ENCODE peak calls at places on chromosomes 5 and 9, in eight cellular contexts. O is glutamatergic neuron, B is cardiac muscle cell, M is choroid plexus epithelial cell, A is A549, P is upper lobe of left lung, D is endothelial cell, L is fibroblast of lung. T is an unnamed sample.

GRCh38 chr9:265209-265900 is 50.7 kb downstream of the DOCK8 start:
- DNase-seq in O (no peak), B (no peak), M (no peak), A (no peak), P (no peak), D (no peak), L (no peak), T (no peak)

GRCh38 chr5:111158105-111158744 is 66.0 kb upstream of the CAMK4 start:
- DNase-seq in O (peak), B (peak), M (peak), A (peak), P (peak), D (peak), L (peak), T (peak)

GRCh38 chr5:138498381-138498780 is 33.1 kb downstream of the EGR1 start:
- DNase-seq in O (no peak), B (no peak), M (peak), A (no peak), P (no peak), D (no peak), L (no peak), T (no peak)

GRCh38 chr5:100827481-100827889 is 75.6 kb downstream of the ST8SIA4 start:
- DNase-seq in O (no peak), B (no peak), M (peak), A (peak), P (no peak), D (no peak), L (peak), T (no peak)

GRCh38 chr9:80191108-80191507 is 619.3 kb downstream of the TLE4 start:
- DNase-seq in O (no peak), B (no peak), M (peak), A (no peak), P (no peak), D (no peak), L (no peak), T (no peak)

GRCh38 chr5:14806452-14806851 is 65.1 kb downstream of the ANKH start:
- DNase-seq in O (no peak), B (no peak), M (peak), A (no peak), P (no peak), D (no peak), L (peak), T (peak)

GRCh38 chr5:137496919-137497318 is 2.2 kb downstream of the SPOCK1 start:
- DNase-seq in O (no peak), B (no peak), M (no peak), A (no peak), P (no peak), D (no peak), L (no peak), T (no peak)

GRCh38 chr9:33498387-33498786 is 24.7 kb upstream of the NOL6 start:
- DNase-seq in O (no peak), B (no peak), M (peak), A (no peak), P (no peak), D (no peak), L (peak), T (no peak)

GRCh38 chr5:96690906-96691305 is 28.7 kb downstream of the CAST start:
- DNase-seq in O (no peak), B (no peak), M (no peak), A (no peak), P (no peak), D (no peak), L (no peak), T (no peak)

GRCh38 chr9:91725651-91726050 is 224.4 kb downstream of the ROR2 start:
- DNase-seq in O (no peak), B (no peak), M (no peak), A (no peak), P (no peak), D (no peak), L (no peak), T (no peak)

GRCh38 chr5:444226-444625 is 1.2 kb downstream of the EXOC3 start:
- DNase-seq in O (no peak), B (no peak), M (no peak), A (no peak), P (peak), D (no peak), L (no peak), T (no peak)

GRCh38 chr5:17018871-17019270 is 82.8 kb upstream of the MYO10 start:
- DNase-seq in O (no peak), B (no peak), M (no peak), A (no peak), P (no peak), D (no peak), L (no peak), T (no peak)

GRCh38 chr5:17012289-17012688 is 76.2 kb upstream of the MYO10 start:
- DNase-seq in O (no peak), B (no peak), M (no peak), A (peak), P (no peak), D (no peak), L (no peak), T (no peak)

GRCh38 chr5:17019324-17019723 is 83.2 kb upstream of the MYO10 start:
- DNase-seq in O (no peak), B (no peak), M (peak), A (no peak), P (no peak), D (no peak), L (peak), T (peak)

DNA sequence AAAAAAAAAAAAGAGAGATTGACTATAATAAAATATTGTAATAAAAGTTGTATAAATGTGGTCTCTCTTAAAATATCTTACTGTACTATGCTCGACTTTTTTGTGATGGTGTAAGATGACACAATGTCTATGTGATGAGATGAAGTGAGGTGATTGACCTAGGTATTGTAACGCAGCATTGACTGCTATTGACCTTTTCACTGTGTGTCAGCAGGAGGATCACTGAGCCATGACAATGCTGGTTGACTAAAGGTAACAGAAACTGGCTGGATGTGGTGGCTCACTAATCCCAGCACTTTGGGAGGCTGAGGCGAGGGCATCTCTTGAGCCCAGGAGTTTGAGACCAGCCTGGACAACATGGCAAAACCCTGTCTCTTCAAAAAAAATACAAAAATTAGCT is 78.6 kb upstream of the MYO10 start:
- DNase-seq in O (no peak), B (no peak), M (no peak), A (no peak), P (no peak), D (no peak), L (no peak), T (no peak)
- TF ChIP-seq CTCF in O (no peak), B (no peak), M (no peak), A (no peak), P (no peak), D (no peak), L (no peak), T (no peak)

GRCh38 chr9:93967020-93967803 is 12.1 kb upstream of the BARX1 start:
- DNase-seq in O (no peak), B (no peak), M (no peak), A (no peak), P (no peak), D (no peak), L (no peak), T (no peak)

GRCh38 chr9:93963969-93964368 is 8.8 kb upstream of the BARX1 start:
- DNase-seq in O (no peak), B (no peak), M (peak), A (no peak), P (peak), D (no peak), L (no peak), T (no peak)

GRCh38 chr9:93968451-93969327 is 13.5 kb upstream of the BARX1 start:
- DNase-seq in O (no peak), B (no peak), M (peak), A (no peak), P (no peak), D (no peak), L (peak), T (no peak)

GRCh38 chr9:93964685-93965084 is 9.5 kb upstream of the BARX1 start:
- DNase-seq in O (no peak), B (no peak), M (no peak), A (no peak), P (peak), D (no peak), L (no peak), T (no peak)

DNA sequence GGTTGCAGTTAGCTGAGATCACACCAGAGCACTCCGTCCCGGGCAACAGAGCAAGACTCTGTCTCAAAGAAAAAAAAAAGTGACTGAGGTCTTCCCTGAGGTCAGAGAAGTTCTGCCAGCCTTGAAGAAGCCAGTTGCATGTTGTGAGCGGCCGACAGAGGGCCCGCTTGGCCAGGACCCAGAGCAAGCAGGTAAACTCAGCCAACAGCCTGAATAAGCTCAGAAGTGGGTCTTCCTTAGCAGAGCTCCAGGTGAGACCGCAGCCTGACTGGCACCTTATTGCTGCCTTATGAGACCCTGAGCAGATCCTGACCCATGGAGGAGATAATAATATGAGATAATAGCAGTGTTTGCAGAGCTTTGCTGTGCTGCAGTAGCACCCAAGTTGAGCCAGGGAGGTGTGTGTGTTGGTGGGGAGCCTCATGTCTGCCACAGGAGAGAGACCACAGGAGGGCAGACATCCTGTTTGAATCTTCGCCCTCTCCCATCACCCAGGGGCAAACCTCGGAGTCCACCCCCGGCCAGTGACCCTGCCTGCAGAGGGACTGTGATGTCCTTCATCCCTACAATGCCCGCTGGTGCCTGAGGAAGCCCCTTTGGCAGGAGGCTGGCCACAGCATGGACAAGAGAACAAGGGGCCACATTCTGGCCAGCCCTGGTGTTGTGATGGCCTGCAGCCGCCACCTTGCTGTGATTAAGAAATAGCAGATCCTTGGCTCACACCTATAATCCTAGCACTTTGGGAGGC is 10.8 kb upstream of the BARX1 start:
- DNase-seq in O (no peak), B (no peak), M (no peak), A (no peak), P (peak), D (no peak), L (no peak), T (no peak)
- TF ChIP-seq CTCF in O (no peak), B (no peak), M (peak), A (no peak), P (no peak), D (no peak), L (no peak), T (peak)

GRCh38 chr5:142170254-142170953 is 61.8 kb downstream of the NDFIP1 start:
- DNase-seq in O (no peak), B (no peak), M (no peak), A (no peak), P (no peak), D (no peak), L (no peak), T (no peak)

GRCh38 chr5:142167458-142167857 is 58.9 kb downstream of the NDFIP1 start:
- DNase-seq in O (no peak), B (no peak), M (peak), A (peak), P (no peak), D (no peak), L (no peak), T (no peak)

GRCh38 chr5:142168365-142168764 is 59.8 kb downstream of the NDFIP1 start:
- DNase-seq in O (no peak), B (no peak), M (no peak), A (no peak), P (no peak), D (no peak), L (no peak), T (no peak)

GRCh38 chr5:142175039-142175438 is 66.5 kb downstream of the NDFIP1 start:
- DNase-seq in O (no peak), B (no peak), M (no peak), A (no peak), P (no peak), D (no peak), L (no peak), T (no peak)

DNA sequence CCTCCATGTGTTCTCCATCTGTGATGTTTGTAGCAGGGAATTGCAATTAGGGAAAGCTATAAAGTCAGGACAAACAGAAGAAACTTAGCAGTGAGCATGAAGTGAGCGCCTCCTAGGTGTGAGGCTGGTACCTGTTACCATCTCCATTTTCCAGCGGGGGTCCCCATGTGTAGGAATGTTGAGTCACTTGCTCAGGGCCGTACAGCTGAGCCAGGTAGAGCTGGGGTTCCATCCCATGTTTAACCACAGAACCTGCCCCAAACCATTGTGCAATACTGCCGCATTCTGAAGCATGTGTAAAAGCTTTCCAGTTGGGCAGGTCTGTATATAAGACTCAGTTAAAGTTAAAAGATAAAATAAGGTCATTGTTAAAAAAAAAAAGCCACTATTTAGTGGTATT is 62.7 kb downstream of the NDFIP1 start:
- DNase-seq in O (no peak), B (no peak), M (no peak), A (no peak), P (no peak), D (no peak), L (no peak), T (no peak)
- TF ChIP-seq CTCF in O (no peak), B (no peak), M (no peak), A (no peak), P (no peak), D (no peak), L (no peak), T (no peak)

GRCh38 chr5:34517249-34517648 is 138.9 kb upstream of the RAI14 start:
- DNase-seq in O (no peak), B (no peak), M (peak), A (peak), P (no peak), D (no peak), L (peak), T (no peak)
- TF ChIP-seq CTCF in O (no peak), B (no peak), M (peak), A (peak), P (no peak), D (no peak), L (no peak), T (no peak)

DNA sequence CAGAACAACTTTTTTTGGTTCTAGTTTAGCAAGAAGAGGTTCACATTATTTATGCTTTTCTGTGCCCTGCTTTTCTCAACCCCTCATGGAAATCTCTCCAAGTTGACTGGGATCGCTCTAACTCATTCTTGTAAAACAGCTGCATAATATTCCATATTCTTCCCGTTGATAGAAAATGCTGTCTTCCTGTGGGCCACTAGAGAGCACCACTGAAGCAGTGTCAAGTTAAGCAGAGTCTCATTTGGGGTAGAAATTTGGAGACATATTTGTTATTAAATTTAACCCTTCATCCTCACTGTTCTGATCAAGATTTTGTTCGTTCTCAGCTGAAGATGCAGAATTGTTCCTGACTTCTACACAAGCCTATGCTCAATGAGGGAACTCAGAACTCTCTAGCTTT is 140.1 kb downstream of the CEMIP2 start:
- DNase-seq in O (no peak), B (no peak), M (peak), A (no peak), P (no peak), D (no peak), L (peak), T (no peak)
- TF ChIP-seq CTCF in O (no peak), B (peak), M (peak), A (peak), P (peak), D (no peak), L (peak), T (no peak)

GRCh38 chr5:35813456-35813855 is 43.2 kb upstream of the IL7R start:
- DNase-seq in O (no peak), B (no peak), M (peak), A (no peak), P (no peak), D (no peak), L (no peak), T (no peak)

GRCh38 chr5:35811108-35811741 is 45.5 kb upstream of the IL7R start:
- DNase-seq in O (no peak), B (no peak), M (peak), A (no peak), P (no peak), D (no peak), L (no peak), T (no peak)

GRCh38 chr5:35819026-35819425 is 37.7 kb upstream of the IL7R start:
- DNase-seq in O (no peak), B (no peak), M (no peak), A (peak), P (no peak), D (no peak), L (no peak), T (no peak)

GRCh38 chr5:35816881-35817521 is 39.7 kb upstream of the IL7R start:
- DNase-seq in O (no peak), B (no peak), M (no peak), A (no peak), P (no peak), D (no peak), L (no peak), T (no peak)

GRCh38 chr5:35815089-35815936 is 41.4 kb upstream of the IL7R start:
- DNase-seq in O (peak), B (peak), M (peak), A (peak), P (no peak), D (peak), L (peak), T (peak)
- TF ChIP-seq CTCF in O (peak), B (peak), M (peak), A (no peak), P (peak), D (peak), L (peak), T (peak)

GRCh38 chr5:45604092-45604491 is 92.1 kb downstream of the HCN1 start:
- DNase-seq in O (no peak), B (no peak), M (no peak), A (no peak), P (no peak), D (no peak), L (no peak), T (no peak)

GRCh38 chr5:45609661-45610060 is 86.5 kb downstream of the HCN1 start:
- DNase-seq in O (no peak), B (no peak), M (no peak), A (no peak), P (no peak), D (no peak), L (no peak), T (no peak)
- TF ChIP-seq CTCF in O (no peak), B (no peak), M (no peak), A (no peak), P (no peak), D (no peak), L (no peak), T (no peak)

T was measured in nephron progenitor cell.